ENCODE peak calls at places on chromosomes 6 and 20, in five cellular contexts. C is K562, Z is GM12878, M is upper lobe of left lung, S is HepG2. Y is an unnamed sample.

GRCh38 chr6:48919555-48919954 is 543.5 kb downstream of the MMUT start:
- ATAC-seq in S (no peak), C (no peak), Z (no peak), M (no peak), Y (no peak)

GRCh38 chr20:39019805-39020325 is 57.7 kb downstream of the DHX35 start:
- ATAC-seq in Z (peak; percentile 92), S (no peak), M (no peak), C (no peak), Y (no peak)

GRCh38 chr6:35237466-35237865 is 22.1 kb upstream of the ZNF76 start:
- ATAC-seq in M (no peak), S (no peak), C (no peak), Z (no peak), Y (no peak)

GRCh38 chr6:836276-836853 is 143.4 kb upstream of the EXOC2 start:
- ATAC-seq in S (peak; percentile 50), Z (no peak), C (no peak), M (no peak), Y (no peak)

GRCh38 chr6:7541175-7542064 is at the start of gene DSP:
- ATAC-seq in Z (peak; percentile 62), C (peak; percentile 42), S (peak; percentile 83), M (peak; percentile 63), Y (peak; percentile 47)

GRCh38 chr6:99330159-99330558 is 19.3 kb downstream of the FAXC start:
- ATAC-seq in S (peak; percentile 88), Z (peak; percentile 81), M (peak; percentile 79), C (peak; percentile 92), Y (peak; percentile 50)

GRCh38 chr6:90471297-90471696 is 115.6 kb downstream of the MAP3K7 start:
- ATAC-seq in M (no peak), S (no peak), C (no peak), Z (no peak), Y (no peak)

GRCh38 chr6:153032255-153032882 is 29.9 kb upstream of the MTRF1L start:
- ATAC-seq in C (peak; percentile 58), M (peak; percentile 48), Z (peak; percentile 46), S (no peak), Y (no peak)

GRCh38 chr20:32752021-32752457 is 8.8 kb upstream of the COMMD7 start:
- ATAC-seq in C (peak; percentile 39), Z (no peak), M (no peak), S (peak; percentile 18), Y (no peak)

GRCh38 chr20:32749914-32750637 is 6.8 kb upstream of the COMMD7 start:
- ATAC-seq in Z (no peak), M (no peak), S (no peak), C (no peak), Y (no peak)

GRCh38 chr20:32753731-32754130 is 8.5 kb upstream of the DNMT3B start:
- ATAC-seq in M (no peak), S (no peak), C (no peak), Z (no peak), Y (no peak)

GRCh38 chr20:32752458-32753250 is 9.4 kb upstream of the COMMD7 start:
- ATAC-seq in M (peak; percentile 85), C (peak; percentile 95), Z (no peak), S (peak; percentile 32), Y (no peak)

GRCh38 chr20:32751309-32752020 is 8.2 kb upstream of the COMMD7 start:
- ATAC-seq in C (no peak), S (peak; percentile 20), M (no peak), Z (no peak), Y (no peak)
- TF ChIP-seq POLR2AphosphoS5 in C (no peak), S (no peak), M (no peak), Z (no peak), Y (no peak)

DNA sequence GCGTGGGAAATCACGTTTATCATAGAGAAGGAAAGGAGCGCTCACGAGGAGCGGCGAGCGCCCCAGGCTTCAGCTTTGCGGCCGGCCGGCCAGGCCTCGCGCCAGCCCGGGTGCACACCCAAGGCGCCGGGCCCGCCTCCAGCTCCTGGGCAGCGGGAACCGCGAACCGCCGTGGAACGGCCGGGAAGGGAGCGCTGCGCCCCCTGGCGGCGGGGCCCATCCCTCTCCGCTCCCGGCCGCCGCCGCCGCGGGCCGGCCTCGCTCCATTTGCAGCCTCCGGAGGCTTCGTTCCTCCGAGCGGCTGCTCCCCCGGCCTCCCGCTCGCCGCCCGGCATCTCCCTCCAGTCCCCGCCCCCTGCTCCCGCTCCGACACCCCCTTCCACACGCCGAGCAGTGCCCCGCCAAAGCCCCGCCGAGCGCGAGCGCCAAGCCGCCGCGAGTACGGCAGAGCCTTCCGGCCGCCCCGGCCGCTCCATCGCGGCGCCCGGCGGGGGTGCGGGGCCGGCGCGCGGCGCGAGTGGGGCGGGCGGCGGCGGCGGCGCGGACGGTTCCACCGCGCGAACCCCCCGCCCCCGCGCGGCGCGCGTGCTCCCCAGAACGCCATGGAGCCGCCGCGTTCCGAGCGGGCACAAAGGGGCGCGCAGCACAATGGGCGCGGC is 973 bp downstream of the BEND3 start:
- ATAC-seq in M (peak; percentile 98), C (peak; percentile 83), Z (peak; percentile 88), S (peak; percentile 77), Y (peak; percentile 95)
- TF ChIP-seq EP300 in M (no peak), C (peak; percentile 36), Z (no peak), S (no peak), Y (no peak)

GRCh38 chr20:4920655-4921054 is 80.7 kb downstream of the SLC23A2 start:
- ATAC-seq in C (no peak), S (no peak), M (no peak), Z (no peak), Y (no peak)
- TF ChIP-seq POLR2AphosphoS5 in C (no peak), S (no peak), M (no peak), Z (no peak), Y (no peak)

DNA sequence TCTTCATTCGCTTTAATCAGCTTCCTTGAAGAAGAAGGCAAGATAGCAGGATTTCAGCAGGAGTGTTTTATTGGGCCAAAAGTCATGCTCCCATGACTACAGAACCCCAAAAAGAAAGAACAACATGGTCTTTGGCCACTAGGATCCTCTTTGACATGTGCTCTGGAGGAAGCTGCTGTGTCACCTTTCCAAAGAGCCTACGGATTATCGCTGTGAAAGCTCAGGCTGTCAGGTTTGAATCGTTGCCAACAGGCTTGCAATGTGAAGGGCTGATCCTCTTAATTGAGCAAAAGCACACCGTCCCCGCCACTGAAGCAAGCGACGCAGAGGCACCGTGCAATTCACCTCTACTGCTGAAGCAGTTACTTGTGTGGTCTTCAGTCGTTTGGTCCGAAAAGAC is 29.0 kb downstream of the MYLIP start:
- ATAC-seq in C (peak; percentile 92), Z (no peak), S (no peak), M (no peak), Y (no peak)
- TF ChIP-seq EP300 in C (no peak), Z (no peak), S (no peak), M (no peak), Y (no peak)

GRCh38 chr6:135497412-135498177 is at the start of gene AHI1:
- ATAC-seq in Z (peak; percentile 95), C (peak; percentile 93), M (peak; percentile 97), S (peak; percentile 95), Y (peak; percentile 96)

GRCh38 chr6:135493218-135493961 is 4.2 kb downstream of the AHI1 start:
- ATAC-seq in C (no peak), S (no peak), M (no peak), Z (no peak), Y (no peak)

GRCh38 chr6:135496805-135497411 is 632 bp downstream of the AHI1 start:
- ATAC-seq in S (no peak), Z (no peak), C (no peak), M (no peak), Y (no peak)

GRCh38 chr6:135499441-135500340 is 2.2 kb upstream of the AHI1 start:
- ATAC-seq in C (no peak), S (no peak), M (no peak), Z (no peak), Y (no peak)

DNA sequence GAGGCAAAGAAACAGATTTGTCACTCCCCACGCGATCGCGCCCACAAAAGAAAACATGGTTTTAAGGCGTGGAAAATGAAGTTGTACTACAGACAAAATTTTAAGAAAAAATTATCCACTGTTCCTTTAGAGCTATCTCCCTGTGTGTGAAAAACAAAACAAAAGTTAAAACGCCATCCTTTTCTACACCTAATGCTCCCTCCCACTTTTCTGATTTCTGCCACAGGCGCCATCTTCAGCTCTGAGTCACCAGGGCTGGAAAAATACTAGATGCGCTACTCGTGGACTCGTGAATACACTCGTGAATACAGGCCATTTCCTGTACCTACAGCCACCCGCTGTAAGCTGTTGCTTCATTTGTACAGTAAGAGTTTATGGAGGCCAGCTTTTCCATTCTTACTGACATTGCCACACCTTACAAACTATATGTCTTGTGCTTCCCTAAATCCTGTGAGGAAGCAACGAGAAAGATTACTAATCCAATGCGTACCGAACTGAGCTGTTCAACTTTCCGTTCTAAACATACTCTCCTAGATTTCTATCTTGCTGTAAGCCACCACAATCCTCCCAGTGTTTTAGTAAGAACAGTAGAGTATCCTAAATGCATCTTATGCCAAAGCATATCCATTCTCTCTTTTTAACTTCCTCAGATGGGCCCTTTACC is 770 bp upstream of the AHI1 start:
- ATAC-seq in C (peak; percentile 75), S (peak; percentile 72), M (peak; percentile 91), Z (peak; percentile 65), Y (peak; percentile 87)
- TF ChIP-seq POLR2AphosphoS5 in C (peak; percentile 86), S (peak; percentile 73), M (peak; percentile 87), Z (no peak), Y (peak; percentile 82)

GRCh38 chr20:1429143-1429728 is 36.4 kb upstream of the FKBP1A start:
- ATAC-seq in M (no peak), Z (no peak), C (no peak), S (no peak), Y (no peak)

GRCh38 chr20:1426231-1426849 is 33.5 kb upstream of the FKBP1A start:
- ATAC-seq in M (no peak), C (no peak), Z (no peak), S (no peak), Y (no peak)

GRCh38 chr20:1430004-1430451 is 36.6 kb downstream of the NSFL1C start:
- ATAC-seq in M (no peak), S (no peak), C (no peak), Z (no peak), Y (no peak)

GRCh38 chr20:1424336-1424735 is 31.5 kb upstream of the FKBP1A start:
- ATAC-seq in Z (no peak), C (no peak), M (no peak), S (no peak), Y (no peak)

DNA sequence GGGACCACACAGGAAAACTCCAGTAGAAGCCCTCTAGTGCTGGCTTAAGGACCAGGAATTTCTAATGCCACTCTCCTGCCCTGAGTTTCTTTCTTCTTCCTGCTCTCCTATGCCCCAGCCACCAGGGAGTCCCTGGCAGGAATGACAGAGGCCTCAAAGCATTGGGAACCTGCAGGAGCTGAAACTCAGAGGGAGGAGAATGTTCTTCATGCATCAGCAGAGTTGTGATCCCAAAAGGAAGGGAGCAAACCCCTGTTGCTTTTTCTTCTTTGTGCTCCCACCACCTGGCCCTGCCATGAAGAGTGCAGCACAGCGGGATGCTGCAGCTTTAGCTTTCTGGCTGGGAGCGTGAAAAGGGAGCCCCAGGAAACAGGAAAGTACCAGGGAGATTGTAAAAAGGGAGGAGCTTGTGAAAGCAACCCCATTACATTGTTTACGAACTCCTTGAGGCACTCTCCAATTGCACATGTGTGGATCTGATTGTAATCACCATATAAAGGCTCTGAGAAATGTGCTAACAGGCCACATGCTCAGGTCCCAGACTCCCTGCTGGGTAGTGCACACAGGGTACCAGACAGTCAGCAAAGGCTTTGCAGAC is 34.7 kb upstream of the FKBP1A start:
- ATAC-seq in M (no peak), C (peak; percentile 43), S (peak; percentile 56), Z (no peak), Y (no peak)
- TF ChIP-seq EP300 in M (no peak), C (no peak), S (no peak), Z (no peak), Y (no peak)

Y was measured in gastroesophageal sphincter.